ENCODE peak calls at places on chromosomes 3 and 15, in five cellular contexts. Y is ovary, O is breast epithelium, P is astrocyte, L is esophagus squamous epithelium. U is an unnamed sample.
A peak's percentile ranks its signal among the peaks of the same experiment; 100 is the strongest.

GRCh38 chr15:58282060-58282708 is 144.0 kb downstream of the AQP9 start:
- DNase-seq in P (no peak), Y (no peak), L (no peak), O (no peak), U (no peak)

GRCh38 chr15:100926971-100927756 is 8.0 kb downstream of the LRRK1 start:
- DNase-seq in Y (no peak), P (no peak), L (no peak), O (no peak), U (no peak)

GRCh38 chr15:68525815-68526214 is 53.0 kb upstream of the CORO2B start:
- DNase-seq in L (no peak), P (peak; percentile 34), O (no peak), Y (no peak), U (no peak)

GRCh38 chr15:76994001-76994400 is 925 bp upstream of the PSTPIP1 start:
- DNase-seq in O (no peak), Y (no peak), L (no peak), P (no peak), U (no peak)

GRCh38 chr3:171835116-171835515 is 8.0 kb upstream of the TMEM212 start:
- DNase-seq in Y (no peak), P (no peak), O (no peak), L (no peak), U (no peak)

GRCh38 chr3:72247645-72248388 is 462.9 kb upstream of the PROK2 start:
- DNase-seq in L (no peak), Y (peak; percentile 62), O (peak; percentile 43), P (no peak), U (no peak)

GRCh38 chr3:35936571-35936970 is 297.2 kb downstream of the ARPP21 start:
- DNase-seq in O (no peak), Y (no peak), L (no peak), P (peak; percentile 58), U (peak; percentile 71)

GRCh38 chr3:149621218-149622005 is 36.4 kb downstream of the WWTR1 start:
- DNase-seq in P (peak; percentile 97), O (no peak), L (no peak), Y (no peak), U (peak; percentile 92)

GRCh38 chr3:22012471-22012870 is 261.5 kb upstream of the ZNF385D start:
- DNase-seq in P (no peak), O (no peak), Y (no peak), L (no peak), U (peak; percentile 62)

GRCh38 chr3:180059351-180059750 is 22.6 kb upstream of the PEX5L start:
- DNase-seq in O (no peak), P (peak; percentile 52), L (no peak), Y (no peak), U (no peak)

GRCh38 chr15:40098489-40099261 is 10.0 kb downstream of the BMF start:
- DNase-seq in Y (peak; percentile 78), P (peak; percentile 97), L (no peak), O (peak; percentile 64), U (peak; percentile 96)

GRCh38 chr3:142027295-142027694 is 122.0 kb downstream of the TFDP2 start:
- DNase-seq in O (no peak), P (no peak), L (no peak), Y (no peak), U (peak; percentile 29)

GRCh38 chr3:192819001-192819569 is 91.7 kb upstream of the FGF12 start:
- DNase-seq in Y (no peak), L (no peak), O (no peak), P (peak; percentile 84), U (peak; percentile 84)

GRCh38 chr3:177364236-177364635 is 167.0 kb upstream of the TBL1XR1 start:
- DNase-seq in L (no peak), P (no peak), O (no peak), Y (no peak), U (no peak)

GRCh38 chr15:99086327-99086667 is 18.6 kb upstream of the SYNM start:
- DNase-seq in Y (no peak), O (no peak), P (no peak), L (no peak), U (no peak)

GRCh38 chr3:38465588-38466154 is 12.0 kb downstream of the ACVR2B start:
- DNase-seq in O (no peak), L (no peak), P (no peak), Y (no peak), U (no peak)

GRCh38 chr3:87332789-87333188 is 56.4 kb upstream of the POU1F1 start:
- DNase-seq in O (no peak), L (no peak), P (no peak), Y (no peak), U (no peak)

GRCh38 chr3:114205541-114205940 is 26.7 kb upstream of the DRD3 start:
- DNase-seq in L (no peak), P (peak; percentile 51), O (no peak), Y (no peak), U (no peak)

GRCh38 chr3:143826296-143826695 is 22.0 kb downstream of the SLC9A9 start:
- DNase-seq in O (no peak), Y (no peak), P (no peak), L (no peak), U (peak; percentile 38)

DNA sequence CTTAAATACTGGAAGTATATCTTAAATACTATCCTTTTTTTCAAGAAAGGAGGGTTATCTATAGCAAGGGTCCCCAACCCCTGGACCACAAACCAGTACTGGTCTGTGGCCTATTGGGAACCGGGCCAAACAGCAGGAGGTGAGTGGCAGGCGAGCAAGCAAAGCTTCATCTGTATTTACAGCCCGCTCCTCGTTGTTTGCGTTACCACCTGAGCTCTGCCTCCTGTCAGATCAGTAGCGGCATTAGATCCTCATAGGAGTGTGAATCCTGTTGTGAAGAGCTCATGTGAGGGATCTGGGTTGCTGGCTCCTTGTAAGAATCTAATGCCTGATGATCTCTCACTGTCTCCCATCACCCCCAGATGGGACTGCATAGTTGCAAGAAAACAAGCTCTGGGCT is 26.1 kb downstream of the SUMF1 start:
- DNase-seq in Y (no peak), P (no peak), O (no peak), L (no peak), U (no peak)
- TF ChIP-seq CTCF in Y (no peak), P (no peak), O (no peak), L (no peak), U (no peak)

GRCh38 chr15:95169701-95170459 is 938.5 kb downstream of the MCTP2 start:
- DNase-seq in P (no peak), L (no peak), Y (no peak), O (peak; percentile 40), U (no peak)
- H3K4me3 ChIP-seq in P (no peak overlapping the region), L (peak overlapping the region; percentile 21), Y (peak overlapping the region; percentile 20), O (peak overlapping the region; percentile 8), U (no peak overlapping the region)

DNA sequence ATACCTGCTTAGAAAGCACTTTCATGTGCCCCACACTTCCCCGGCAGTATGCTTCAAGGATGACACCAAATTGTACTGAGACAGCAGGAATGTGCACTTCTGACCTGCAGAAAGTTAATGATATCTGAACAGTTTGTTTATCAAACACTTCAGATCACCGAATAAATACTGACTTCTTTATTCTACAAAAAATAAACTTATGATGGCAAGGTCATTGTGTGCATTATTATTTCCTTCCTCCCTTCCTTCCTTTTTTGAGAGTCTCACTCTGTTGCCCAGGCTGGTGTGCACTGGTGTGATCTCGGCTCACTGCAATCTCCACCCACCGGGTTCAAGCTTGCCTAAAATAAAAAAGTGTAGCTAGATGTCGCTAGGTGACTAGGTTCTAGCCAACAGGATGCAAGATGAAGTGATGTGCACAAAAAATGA is 80.3 kb downstream of the FAIM start:
- DNase-seq in P (no peak), Y (no peak), L (no peak), O (no peak), U (peak; percentile 8)
- TF ChIP-seq CTCF in P (no peak), Y (no peak), L (no peak), O (no peak), U (no peak)

GRCh38 chr15:42032376-42033213 is 11.8 kb upstream of the PLA2G4E start:
- DNase-seq in P (no peak), L (no peak), Y (no peak), O (no peak), U (no peak)
- H3K4me3 ChIP-seq in P (no peak overlapping the region), L (no peak overlapping the region), Y (no peak overlapping the region), O (no peak overlapping the region), U (no peak overlapping the region)

DNA sequence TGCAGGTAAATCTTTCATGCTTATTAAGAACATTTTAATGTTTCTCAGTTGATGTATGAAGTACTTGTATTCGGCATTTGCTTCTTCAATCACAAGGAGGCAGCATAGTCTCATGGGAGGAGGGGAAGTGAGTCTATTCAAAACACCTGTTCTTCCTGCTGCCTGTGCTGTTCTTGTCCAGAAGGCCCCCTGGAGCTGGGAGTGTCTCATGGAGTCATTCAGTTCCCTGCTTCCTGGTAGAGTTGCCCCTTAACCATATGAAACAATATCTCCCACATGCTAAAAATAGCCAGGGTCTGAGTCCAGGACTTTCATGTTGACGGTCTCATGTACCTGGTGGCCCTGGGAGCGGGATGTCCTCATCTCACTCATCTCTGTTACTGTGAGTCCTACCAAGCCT is 15.5 kb upstream of the PPP1R2 start:
- DNase-seq in Y (no peak), L (no peak), P (no peak), O (no peak), U (peak; percentile 86)
- TF ChIP-seq CTCF in Y (no peak), L (no peak), P (peak; percentile 16), O (peak; percentile 43), U (peak; percentile 74)

U was measured in choroid plexus epithelial cell.